ENCODE peak calls at places on chromosomes 2 and 18, in four cellular contexts. A, J, Z and G are unnamed samples.
A peak's percentile ranks its signal among the peaks of the same experiment; 100 is the strongest.

GRCh38 chr18:60538891-60539290 is 166.3 kb upstream of the MC4R start:
- DNase-seq in A (no peak), J (no peak), Z (no peak), G (no peak)

GRCh38 chr2:149924028-149924427 is 336.5 kb upstream of the MMADHC start:
- DNase-seq in J (peak; percentile 8), Z (no peak), A (no peak), G (no peak)

GRCh38 chr2:30705711-30706533 is 101.3 kb downstream of the CAPN13 start:
- DNase-seq in J (no peak), Z (no peak), A (no peak), G (no peak)

GRCh38 chr2:137888845-137889244 is 75.4 kb upstream of the HNMT start:
- DNase-seq in A (peak; percentile 65), Z (no peak), J (peak; percentile 13), G (no peak)

GRCh38 chr2:64332300-64332699 is 121.7 kb upstream of the LGALSL start:
- DNase-seq in A (no peak), J (peak; percentile 48), Z (no peak), G (no peak)

GRCh38 chr2:96342085-96342484 is 6.5 kb downstream of the NCAPH start:
- DNase-seq in J (peak; percentile 72), A (no peak), Z (no peak), G (no peak)

GRCh38 chr18:41378628-41379027 is 576.4 kb upstream of the PIK3C3 start:
- DNase-seq in Z (no peak), A (no peak), J (peak; percentile 87), G (no peak)

GRCh38 chr2:66434679-66435548 is at the start of gene MEIS1:
- DNase-seq in A (peak; percentile 92), Z (no peak), J (peak; percentile 100), G (peak; percentile 81)

GRCh38 chr18:42640160-42640559 is 475.3 kb downstream of the RIT2 start:
- DNase-seq in Z (no peak), J (no peak), A (no peak), G (no peak)

GRCh38 chr18:2303517-2304238 is 267.6 kb downstream of the METTL4 start:
- DNase-seq in A (no peak), Z (no peak), J (no peak), G (no peak)

GRCh38 chr2:174023591-174024523 is 58.7 kb upstream of the SP3 start:
- DNase-seq in J (peak; percentile 98), Z (no peak), A (peak; percentile 80), G (no peak)

GRCh38 chr18:28823506-28824182 is 646.7 kb upstream of the CDH2 start:
- DNase-seq in A (no peak), J (no peak), Z (no peak), G (no peak)

GRCh38 chr2:202121532-202122166 is 48.6 kb downstream of the KIAA2012 start:
- DNase-seq in A (peak; percentile 77), Z (no peak), J (no peak), G (no peak)

GRCh38 chr2:45889053-45889452 is 237.6 kb downstream of the PRKCE start:
- DNase-seq in Z (peak; percentile 14), A (no peak), J (peak; percentile 65), G (no peak)

GRCh38 chr18:5943514-5943913 is 48.2 kb upstream of the TMEM200C start:
- DNase-seq in A (no peak), Z (no peak), J (peak; percentile 23), G (no peak)

GRCh38 chr18:8095947-8096570 is 513.2 kb upstream of the RAB12 start:
- DNase-seq in J (no peak), Z (no peak), A (no peak), G (no peak)

GRCh38 chr2:134402385-134402784 is 148.5 kb downstream of the MGAT5 start:
- DNase-seq in Z (no peak), J (peak; percentile 82), A (no peak), G (no peak)

GRCh38 chr2:233460726-233461431 is 105.7 kb downstream of the USP40 start:
- DNase-seq in J (no peak), Z (no peak), A (no peak), G (no peak)

GRCh38 chr2:134412639-134412999 is 158.7 kb downstream of the MGAT5 start:
- DNase-seq in J (no peak), Z (no peak), A (no peak), G (no peak)

GRCh38 chr2:190578158-190579057 is 43.9 kb upstream of the NEMP2 start:
- DNase-seq in J (peak; percentile 89), Z (no peak), A (no peak), G (no peak)

GRCh38 chr18:21112543-21113105 is 1.0 kb upstream of the ROCK1 start:
- DNase-seq in A (no peak), Z (no peak), J (peak; percentile 9), G (no peak)

GRCh38 chr2:42794271-42795046 is 2.1 kb upstream of the HAAO start:
- DNase-seq in A (no peak), J (peak; percentile 38), Z (no peak), G (no peak)

GRCh38 chr2:150528861-150529801 is 41.7 kb upstream of the RND3 start:
- DNase-seq in A (no peak), Z (no peak), J (peak; percentile 67), G (no peak)

GRCh38 chr2:120736955-120737801 is 1.5 kb downstream of the GLI2 start:
- DNase-seq in Z (no peak), J (peak; percentile 87), A (no peak), G (no peak)

GRCh38 chr2:152403395-152403794 is 68.4 kb downstream of the FMNL2 start:
- DNase-seq in J (no peak), Z (no peak), A (no peak), G (no peak)

GRCh38 chr2:207067476-207067875 is 98.3 kb downstream of the KLF7 start:
- DNase-seq in A (no peak), Z (no peak), J (no peak), G (no peak)

GRCh38 chr2:120443946-120444345 is 98.0 kb downstream of the INHBB start:
- DNase-seq in Z (no peak), J (no peak), A (no peak), G (no peak)

GRCh38 chr2:231674587-231675334 is 33.6 kb upstream of the PTMA start:
- DNase-seq in J (peak; percentile 53), A (peak; percentile 82), Z (peak; percentile 36), G (peak; percentile 58)

GRCh38 chr2:105576440-105577241 is 168.1 kb upstream of the NCK2 start:
- DNase-seq in Z (no peak), J (peak; percentile 60), A (no peak), G (no peak)

GRCh38 chr2:42332575-42332974 is 28.4 kb downstream of the COX7A2L start:
- DNase-seq in Z (no peak), A (no peak), J (no peak), G (no peak)

GRCh38 chr18:21064347-21064746 is 47.3 kb downstream of the ROCK1 start:
- DNase-seq in Z (no peak), A (no peak), J (no peak), G (no peak)

GRCh38 chr2:195612515-195613495 is 44.2 kb upstream of the SLC39A10 start:
- DNase-seq in Z (no peak), A (no peak), J (peak; percentile 44), G (no peak)

GRCh38 chr2:234679766-234680687 is 183.1 kb upstream of the ARL4C start:
- DNase-seq in A (no peak), Z (no peak), J (peak; percentile 99), G (no peak)

GRCh38 chr2:119771331-119771730 is 11.6 kb downstream of the PTPN4 start:
- DNase-seq in Z (no peak), A (no peak), J (no peak), G (no peak)

GRCh38 chr18:8469793-8470192 is 139.4 kb upstream of the RAB12 start:
- DNase-seq in J (peak; percentile 18), Z (no peak), A (no peak), G (no peak)

GRCh38 chr18:50286391-50287027 is 983 bp downstream of the CXXC1 start:
- DNase-seq in Z (no peak), A (no peak), J (no peak), G (no peak)

GRCh38 chr18:21179590-21180220 is 62.3 kb upstream of the GREB1L start:
- DNase-seq in J (peak; percentile 77), A (no peak), Z (peak; percentile 5), G (no peak)

GRCh38 chr2:165407464-165407863 is 62.0 kb upstream of the CSRNP3 start:
- DNase-seq in J (no peak), Z (no peak), A (no peak), G (no peak)

GRCh38 chr18:811192-812122 is 585 bp downstream of the YES1 start:
- DNase-seq in J (peak; percentile 32), A (peak; percentile 58), Z (no peak), G (no peak)